ENCODE peak calls at places on chromosome 16, in eight cellular contexts. R, B, W, T, S, A, C and K are unnamed samples.

GRCh38 chr16:30570621-30571443 is 682 bp downstream of the ZNF688 start:
- DNase-seq in R (peak), B (peak), W (peak), T (peak), S (no peak), A (no peak), C (no peak), K (peak)

GRCh38 chr16:1150511-1150982 is 2.4 kb upstream of the CACNA1H start:
- DNase-seq in R (peak), B (no peak), W (no peak), T (no peak), S (peak), A (no peak), C (peak), K (no peak)

GRCh38 chr16:4293822-4294457 is 21.1 kb upstream of the TFAP4 start:
- DNase-seq in R (peak), B (peak), W (peak), T (peak), S (peak), A (no peak), C (no peak), K (no peak)

GRCh38 chr16:2787961-2788360 is 601 bp upstream of the PRSS33 start:
- DNase-seq in R (no peak), B (no peak), W (no peak), T (no peak), S (no peak), A (no peak), C (no peak), K (no peak)

GRCh38 chr16:50992366-50993032 is 158.6 kb downstream of the SALL1 start:
- DNase-seq in R (no peak), B (no peak), W (no peak), T (no peak), S (no peak), A (no peak), C (no peak), K (no peak)

GRCh38 chr16:3431779-3432219 is 11.5 kb downstream of the ZNF597 start:
- DNase-seq in R (peak), B (no peak), W (peak), T (no peak), S (no peak), A (no peak), C (peak), K (no peak)

GRCh38 chr16:85291302-85292148 is 179.3 kb upstream of the CIBAR2 start:
- DNase-seq in R (no peak), B (peak), W (peak), T (peak), S (no peak), A (no peak), C (no peak), K (peak)

GRCh38 chr16:1613240-1613639 is 1.1 kb downstream of the CRAMP1 start:
- DNase-seq in R (peak), B (no peak), W (no peak), T (peak), S (no peak), A (no peak), C (no peak), K (peak)

GRCh38 chr16:19281246-19281645 is 4.3 kb upstream of the CLEC19A start:
- DNase-seq in R (no peak), B (no peak), W (no peak), T (no peak), S (no peak), A (no peak), C (no peak), K (no peak)

GRCh38 chr16:23252310-23252709 is 49.8 kb upstream of the SCNN1B start:
- DNase-seq in R (no peak), B (no peak), W (no peak), T (no peak), S (no peak), A (no peak), C (no peak), K (no peak)

GRCh38 chr16:83068686-83069085 is 441.9 kb downstream of the CDH13 start:
- DNase-seq in R (peak), B (peak), W (no peak), T (peak), S (no peak), A (no peak), C (no peak), K (peak)

GRCh38 chr16:666572-666971 is 1.4 kb upstream of the RHOT2 start:
- DNase-seq in R (no peak), B (no peak), W (no peak), T (no peak), S (no peak), A (no peak), C (no peak), K (no peak)

GRCh38 chr16:70765491-70765890 is 35.5 kb downstream of the VAC14 start:
- DNase-seq in R (no peak), B (no peak), W (no peak), T (no peak), S (no peak), A (no peak), C (no peak), K (no peak)

GRCh38 chr16:75198135-75198600 is 8.8 kb downstream of the CTRB2 start:
- DNase-seq in R (peak), B (no peak), W (no peak), T (no peak), S (no peak), A (no peak), C (no peak), K (no peak)

GRCh38 chr16:50989047-50989446 is 162.0 kb downstream of the SALL1 start:
- DNase-seq in R (no peak), B (no peak), W (no peak), T (no peak), S (no peak), A (no peak), C (no peak), K (no peak)

GRCh38 chr16:7835032-7835431 is 502.4 kb downstream of the RBFOX1 start:
- DNase-seq in R (no peak), B (no peak), W (no peak), T (no peak), S (no peak), A (no peak), C (no peak), K (no peak)

GRCh38 chr16:3458852-3459361 is 15.4 kb downstream of the NAA60 start:
- DNase-seq in R (peak), B (peak), W (no peak), T (peak), S (peak), A (no peak), C (no peak), K (peak)

GRCh38 chr16:6643083-6643686 is 689.5 kb upstream of the RBFOX1 start:
- DNase-seq in R (peak), B (peak), W (no peak), T (peak), S (peak), A (no peak), C (peak), K (peak)

GRCh38 chr16:9901-10665 is 43.3 kb downstream of the POLR3K start:
- DNase-seq in R (no peak), B (no peak), W (no peak), T (no peak), S (no peak), A (no peak), C (no peak), K (no peak)

GRCh38 chr16:27231692-27232060 is 28.4 kb downstream of the KDM8 start:
- DNase-seq in R (no peak), B (no peak), W (no peak), T (no peak), S (no peak), A (no peak), C (no peak), K (no peak)

GRCh38 chr16:89119661-89120141 is 26.0 kb downstream of the ACSF3 start:
- DNase-seq in R (no peak), B (no peak), W (no peak), T (no peak), S (no peak), A (no peak), C (no peak), K (no peak)

GRCh38 chr16:88759245-88759975 is 25.6 kb downstream of the PIEZO1 start:
- DNase-seq in R (no peak), B (no peak), W (no peak), T (peak), S (no peak), A (no peak), C (peak), K (peak)

GRCh38 chr16:56514845-56515244 is 5.0 kb downstream of the BBS2 start:
- DNase-seq in R (peak), B (peak), W (no peak), T (no peak), S (no peak), A (no peak), C (no peak), K (no peak)

GRCh38 chr16:62224810-62225209 is 188.6 kb upstream of the CDH8 start:
- DNase-seq in R (no peak), B (no peak), W (no peak), T (no peak), S (no peak), A (no peak), C (no peak), K (no peak)